ENCODE peak calls at places on chromosomes 7 and 10, in seven cellular contexts. One of them, this sample, is unnamed.

GRCh38 chr10:122475130-122475529 is 13.8 kb downstream of the HTRA1 start:
- DNase-seq in activated T-cell treated with anti-CD3 and anti-CD28 coated beads, Interleukin-2, amount 50 U/mL, for 72 hours: no peak
- DNase-seq in frontal cortex: no peak
- DNase-seq in NCI-H1048: no peak
- DNase-seq in T follicular helper cell: no peak
- DNase-seq in NCI-H2081: no peak
- DNase-seq in cardiac fibroblast: no peak
- DNase-seq in this sample: no peak

GRCh38 chr7:32583791-32584190 is 88.5 kb downstream of the AVL9 start:
- DNase-seq in T follicular helper cell: no peak
- DNase-seq in activated T-cell treated with anti-CD3 and anti-CD28 coated beads, Interleukin-2, amount 50 U/mL, for 72 hours: no peak
- DNase-seq in frontal cortex: no peak
- DNase-seq in cardiac fibroblast: no peak
- DNase-seq in NCI-H2081: no peak
- DNase-seq in NCI-H1048: no peak
- DNase-seq in this sample: no peak

GRCh38 chr7:106316947-106317346 is 32.2 kb upstream of the NAMPT start:
- DNase-seq in NCI-H2081: no peak
- DNase-seq in cardiac fibroblast: no peak
- DNase-seq in T follicular helper cell: no peak
- DNase-seq in activated T-cell treated with anti-CD3 and anti-CD28 coated beads, Interleukin-2, amount 50 U/mL, for 72 hours: no peak
- DNase-seq in frontal cortex: no peak
- DNase-seq in NCI-H1048: no peak
- DNase-seq in this sample: no peak

GRCh38 chr10:49177391-49178355 is 10.5 kb downstream of the TMEM273 start:
- DNase-seq in activated T-cell treated with anti-CD3 and anti-CD28 coated beads, Interleukin-2, amount 50 U/mL, for 72 hours: peak
- DNase-seq in T follicular helper cell: no peak
- DNase-seq in cardiac fibroblast: peak
- DNase-seq in frontal cortex: peak
- DNase-seq in NCI-H2081: no peak
- DNase-seq in NCI-H1048: no peak
- DNase-seq in this sample: peak

GRCh38 chr10:25294032-25294926 is 119.5 kb downstream of the GPR158 start:
- DNase-seq in cardiac fibroblast: peak
- DNase-seq in NCI-H1048: no peak
- DNase-seq in NCI-H2081: no peak
- DNase-seq in frontal cortex: no peak
- DNase-seq in T follicular helper cell: no peak
- DNase-seq in activated T-cell treated with anti-CD3 and anti-CD28 coated beads, Interleukin-2, amount 50 U/mL, for 72 hours: no peak
- DNase-seq in this sample: no peak

GRCh38 chr10:1396236-1396635 is 340.1 kb downstream of the WDR37 start:
- DNase-seq in NCI-H2081: no peak
- DNase-seq in T follicular helper cell: no peak
- DNase-seq in activated T-cell treated with anti-CD3 and anti-CD28 coated beads, Interleukin-2, amount 50 U/mL, for 72 hours: no peak
- DNase-seq in frontal cortex: no peak
- DNase-seq in NCI-H1048: no peak
- DNase-seq in cardiac fibroblast: no peak
- DNase-seq in this sample: no peak

GRCh38 chr7:8753355-8753754 is 319.9 kb downstream of the NXPH1 start:
- DNase-seq in cardiac fibroblast: no peak
- DNase-seq in frontal cortex: no peak
- DNase-seq in T follicular helper cell: no peak
- DNase-seq in activated T-cell treated with anti-CD3 and anti-CD28 coated beads, Interleukin-2, amount 50 U/mL, for 72 hours: no peak
- DNase-seq in NCI-H1048: no peak
- DNase-seq in NCI-H2081: no peak
- DNase-seq in this sample: no peak

GRCh38 chr10:98971464-98971863 is 264.2 kb downstream of the HPSE2 start:
- DNase-seq in NCI-H1048: no peak
- DNase-seq in cardiac fibroblast: no peak
- DNase-seq in NCI-H2081: no peak
- DNase-seq in frontal cortex: no peak
- DNase-seq in T follicular helper cell: no peak
- DNase-seq in activated T-cell treated with anti-CD3 and anti-CD28 coated beads, Interleukin-2, amount 50 U/mL, for 72 hours: no peak
- DNase-seq in this sample: no peak

GRCh38 chr7:26667514-26668133 is 196.8 kb downstream of the SKAP2 start:
- DNase-seq in NCI-H1048: peak
- DNase-seq in cardiac fibroblast: peak
- DNase-seq in activated T-cell treated with anti-CD3 and anti-CD28 coated beads, Interleukin-2, amount 50 U/mL, for 72 hours: peak
- DNase-seq in T follicular helper cell: peak
- DNase-seq in NCI-H2081: peak
- DNase-seq in frontal cortex: peak
- DNase-seq in this sample: peak

GRCh38 chr10:93386496-93387369 is 95.4 kb downstream of the MYOF start:
- DNase-seq in T follicular helper cell: no peak
- DNase-seq in frontal cortex: no peak
- DNase-seq in cardiac fibroblast: peak
- DNase-seq in NCI-H2081: no peak
- DNase-seq in NCI-H1048: no peak
- DNase-seq in activated T-cell treated with anti-CD3 and anti-CD28 coated beads, Interleukin-2, amount 50 U/mL, for 72 hours: no peak
- DNase-seq in this sample: peak

GRCh38 chr10:113020425-113020753 is 70.3 kb downstream of the TCF7L2 start:
- DNase-seq in frontal cortex: no peak
- DNase-seq in activated T-cell treated with anti-CD3 and anti-CD28 coated beads, Interleukin-2, amount 50 U/mL, for 72 hours: no peak
- DNase-seq in NCI-H2081: no peak
- DNase-seq in cardiac fibroblast: no peak
- DNase-seq in T follicular helper cell: no peak
- DNase-seq in NCI-H1048: no peak
- DNase-seq in this sample: no peak

GRCh38 chr7:135748770-135749169 is at the start of gene FAM180A:
- DNase-seq in NCI-H2081: no peak
- DNase-seq in frontal cortex: no peak
- DNase-seq in T follicular helper cell: no peak
- DNase-seq in cardiac fibroblast: peak
- DNase-seq in activated T-cell treated with anti-CD3 and anti-CD28 coated beads, Interleukin-2, amount 50 U/mL, for 72 hours: no peak
- DNase-seq in NCI-H1048: no peak
- DNase-seq in this sample: no peak

GRCh38 chr7:11168622-11169170 is 195.0 kb downstream of the PHF14 start:
- DNase-seq in NCI-H2081: no peak
- DNase-seq in activated T-cell treated with anti-CD3 and anti-CD28 coated beads, Interleukin-2, amount 50 U/mL, for 72 hours: no peak
- DNase-seq in T follicular helper cell: no peak
- DNase-seq in frontal cortex: no peak
- DNase-seq in NCI-H1048: no peak
- DNase-seq in cardiac fibroblast: no peak
- DNase-seq in this sample: no peak

GRCh38 chr7:39595102-39595620 is 28.2 kb upstream of the RALA start:
- DNase-seq in NCI-H2081: no peak
- DNase-seq in T follicular helper cell: no peak
- DNase-seq in activated T-cell treated with anti-CD3 and anti-CD28 coated beads, Interleukin-2, amount 50 U/mL, for 72 hours: no peak
- DNase-seq in cardiac fibroblast: peak
- DNase-seq in frontal cortex: no peak
- DNase-seq in NCI-H1048: no peak
- DNase-seq in this sample: no peak

GRCh38 chr10:96873086-96873485 is 41.0 kb downstream of the LCOR start:
- DNase-seq in T follicular helper cell: no peak
- DNase-seq in NCI-H1048: no peak
- DNase-seq in cardiac fibroblast: no peak
- DNase-seq in activated T-cell treated with anti-CD3 and anti-CD28 coated beads, Interleukin-2, amount 50 U/mL, for 72 hours: no peak
- DNase-seq in frontal cortex: no peak
- DNase-seq in NCI-H2081: no peak
- DNase-seq in this sample: no peak

GRCh38 chr10:107072028-107072427 is 92.5 kb downstream of the SORCS1 start:
- DNase-seq in T follicular helper cell: no peak
- DNase-seq in frontal cortex: no peak
- DNase-seq in activated T-cell treated with anti-CD3 and anti-CD28 coated beads, Interleukin-2, amount 50 U/mL, for 72 hours: no peak
- DNase-seq in NCI-H2081: no peak
- DNase-seq in cardiac fibroblast: no peak
- DNase-seq in NCI-H1048: no peak
- DNase-seq in this sample: no peak

GRCh38 chr10:73495226-73495883 is 469 bp downstream of the PPP3CB start:
- DNase-seq in T follicular helper cell: peak
- DNase-seq in frontal cortex: peak
- DNase-seq in NCI-H2081: peak
- DNase-seq in NCI-H1048: no peak
- DNase-seq in cardiac fibroblast: peak
- DNase-seq in activated T-cell treated with anti-CD3 and anti-CD28 coated beads, Interleukin-2, amount 50 U/mL, for 72 hours: peak
- DNase-seq in this sample: peak

GRCh38 chr7:107251963-107252362 is 83.2 kb downstream of the HBP1 start:
- DNase-seq in NCI-H2081: no peak
- DNase-seq in cardiac fibroblast: no peak
- DNase-seq in NCI-H1048: no peak
- DNase-seq in activated T-cell treated with anti-CD3 and anti-CD28 coated beads, Interleukin-2, amount 50 U/mL, for 72 hours: no peak
- DNase-seq in frontal cortex: no peak
- DNase-seq in T follicular helper cell: no peak
- DNase-seq in this sample: no peak

GRCh38 chr10:99966306-99966705 is 43.4 kb downstream of the DNMBP start:
- DNase-seq in NCI-H1048: no peak
- DNase-seq in frontal cortex: no peak
- DNase-seq in cardiac fibroblast: peak
- DNase-seq in T follicular helper cell: no peak
- DNase-seq in activated T-cell treated with anti-CD3 and anti-CD28 coated beads, Interleukin-2, amount 50 U/mL, for 72 hours: no peak
- DNase-seq in NCI-H2081: no peak
- DNase-seq in this sample: no peak

GRCh38 chr10:86960863-86961434 is 2.5 kb downstream of the SNCG start:
- DNase-seq in NCI-H2081: no peak
- DNase-seq in T follicular helper cell: no peak
- DNase-seq in cardiac fibroblast: no peak
- DNase-seq in frontal cortex: no peak
- DNase-seq in NCI-H1048: no peak
- DNase-seq in activated T-cell treated with anti-CD3 and anti-CD28 coated beads, Interleukin-2, amount 50 U/mL, for 72 hours: no peak
- DNase-seq in this sample: no peak